ENCODE peak calls at places on chromosomes 3 and 15, in eight cellular contexts. Q, B, N, E, R, K, A and H are unnamed samples.

GRCh38 chr15:83503595-83504364 is 56.6 kb downstream of the SH3GL3 start:
- DNase-seq in Q (no peak), B (no peak), N (no peak), E (no peak), R (no peak), K (no peak), A (no peak), H (no peak)

GRCh38 chr15:53811530-53811929 is 52.1 kb upstream of the WDR72 start:
- DNase-seq in Q (no peak), B (no peak), N (no peak), E (no peak), R (no peak), K (no peak), A (peak), H (no peak)

GRCh38 chr3:182609575-182610156 is 183.6 kb upstream of the ATP11B start:
- DNase-seq in Q (peak), B (peak), N (no peak), E (no peak), R (no peak), K (peak), A (no peak), H (no peak)

GRCh38 chr3:20041197-20041780 is 1.0 kb downstream of the KAT2B start:
- DNase-seq in Q (peak), B (peak), N (peak), E (peak), R (peak), K (peak), A (peak), H (peak)

GRCh38 chr3:115100172-115100571 is 46.9 kb downstream of the ZBTB20 start:
- DNase-seq in Q (no peak), B (peak), N (peak), E (no peak), R (no peak), K (no peak), A (peak), H (no peak)

GRCh38 chr3:150890831-150891230 is 14.4 kb downstream of the MINDY4B start:
- DNase-seq in Q (no peak), B (no peak), N (no peak), E (no peak), R (no peak), K (no peak), A (no peak), H (no peak)

GRCh38 chr3:11059090-11059798 is 66.7 kb downstream of the SLC6A1 start:
- DNase-seq in Q (no peak), B (peak), N (peak), E (no peak), R (peak), K (no peak), A (peak), H (peak)

GRCh38 chr3:153163349-153164008 is 1.5 kb downstream of the RAP2B start:
- DNase-seq in Q (no peak), B (no peak), N (no peak), E (no peak), R (no peak), K (no peak), A (peak), H (no peak)

GRCh38 chr3:42476225-42477160 is 25.9 kb upstream of the VIPR1 start:
- DNase-seq in Q (peak), B (peak), N (no peak), E (peak), R (no peak), K (peak), A (no peak), H (no peak)

GRCh38 chr3:45573591-45573990 is 21.0 kb upstream of the LIMD1 start:
- DNase-seq in Q (no peak), B (no peak), N (no peak), E (no peak), R (no peak), K (no peak), A (no peak), H (no peak)

GRCh38 chr15:45132844-45133560 is 3.2 kb downstream of the DUOX1 start:
- DNase-seq in Q (no peak), B (no peak), N (no peak), E (no peak), R (no peak), K (no peak), A (no peak), H (no peak)

GRCh38 chr15:22866066-22866465 is 27.6 kb downstream of the NIPA2 start:
- DNase-seq in Q (no peak), B (no peak), N (peak), E (no peak), R (no peak), K (no peak), A (peak), H (no peak)

GRCh38 chr3:121661376-121661775 is 673 bp upstream of the HCLS1 start:
- DNase-seq in Q (no peak), B (no peak), N (no peak), E (no peak), R (no peak), K (no peak), A (peak), H (no peak)

GRCh38 chr3:162684260-162684659 is 1187.7 kb downstream of the OTOL1 start:
- DNase-seq in Q (no peak), B (no peak), N (no peak), E (no peak), R (no peak), K (no peak), A (no peak), H (no peak)

GRCh38 chr15:60932051-60932915 is 296.8 kb downstream of the RORA start:
- DNase-seq in Q (no peak), B (no peak), N (no peak), E (no peak), R (peak), K (no peak), A (peak), H (no peak)
- TF ChIP-seq CTCF in Q (no peak), B (no peak), N (peak), E (no peak), R (peak), K (peak), A (no peak), H (no peak)

GRCh38 chr3:64685331-64685799 is 2.4 kb downstream of the ADAMTS9 start:
- DNase-seq in Q (peak), B (peak), N (no peak), E (no peak), R (no peak), K (peak), A (no peak), H (no peak)

GRCh38 chr3:64685800-64686445 is 1.9 kb downstream of the ADAMTS9 start:
- DNase-seq in Q (peak), B (peak), N (peak), E (peak), R (peak), K (peak), A (no peak), H (peak)

GRCh38 chr3:64686446-64686908 is 1.3 kb downstream of the ADAMTS9 start:
- DNase-seq in Q (no peak), B (peak), N (peak), E (no peak), R (peak), K (peak), A (no peak), H (no peak)

GRCh38 chr3:64687381-64687780 is 419 bp downstream of the ADAMTS9 start:
- DNase-seq in Q (no peak), B (peak), N (no peak), E (peak), R (no peak), K (no peak), A (no peak), H (no peak)

DNA sequence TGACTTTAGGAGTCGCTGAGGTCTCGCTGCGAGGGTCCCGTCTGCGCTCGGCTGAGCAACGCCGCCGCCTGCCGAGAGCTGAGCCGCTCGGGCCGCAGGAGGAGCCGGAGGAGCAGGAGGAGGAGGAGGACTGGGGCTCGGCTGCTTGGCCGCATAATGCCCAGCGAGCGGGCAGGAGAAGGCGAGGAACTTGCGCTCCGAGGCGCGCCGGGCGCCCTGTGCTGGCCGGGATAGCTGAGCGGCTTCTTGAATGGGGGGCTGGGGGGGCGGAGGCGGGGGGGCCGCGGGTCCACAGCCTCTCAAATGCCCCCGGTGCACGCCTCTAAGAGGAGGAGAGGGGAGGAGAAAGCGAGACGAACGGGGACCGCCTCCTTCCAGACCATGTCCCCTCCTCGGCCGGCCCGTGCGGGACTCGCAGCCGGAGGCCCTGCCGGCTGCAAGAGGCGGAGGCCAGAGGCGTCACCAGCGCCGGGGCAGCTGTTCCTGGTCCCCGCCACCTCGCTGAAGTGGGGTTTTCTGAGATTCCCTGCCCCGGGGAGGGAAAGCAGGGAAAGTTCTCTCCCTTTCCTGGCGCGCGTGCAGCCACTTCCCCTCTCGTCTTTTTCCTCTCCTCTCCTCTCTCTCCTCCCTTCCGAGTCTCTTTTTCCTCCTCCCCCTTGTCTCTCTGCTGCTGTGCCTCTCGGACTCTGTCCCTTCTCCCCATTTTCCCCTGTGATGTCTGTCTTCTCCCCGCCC is at the start of gene ADAMTS9:
- DNase-seq in Q (peak), B (peak), N (peak), E (peak), R (peak), K (peak), A (no peak), H (peak)
- TF ChIP-seq CTCF in Q (no peak), B (no peak), N (no peak), E (no peak), R (no peak), K (no peak), A (no peak), H (no peak)

GRCh38 chr3:177816667-177817208 is 619.5 kb upstream of the TBL1XR1 start:
- DNase-seq in Q (no peak), B (no peak), N (peak), E (no peak), R (no peak), K (no peak), A (peak), H (no peak)
- TF ChIP-seq CTCF in Q (no peak), B (no peak), N (no peak), E (no peak), R (peak), K (no peak), A (no peak), H (peak)

GRCh38 chr3:52057806-52058099 is 1.4 kb upstream of the DUSP7 start:
- DNase-seq in Q (no peak), B (no peak), N (no peak), E (no peak), R (no peak), K (no peak), A (no peak), H (no peak)

GRCh38 chr3:52056521-52056967 is at the start of gene DUSP7:
- DNase-seq in Q (peak), B (peak), N (no peak), E (peak), R (peak), K (peak), A (peak), H (peak)

GRCh38 chr3:52055537-52056351 is 627 bp downstream of the DUSP7 start:
- DNase-seq in Q (peak), B (peak), N (no peak), E (no peak), R (no peak), K (peak), A (peak), H (no peak)

GRCh38 chr3:52058111-52058510 is 1.7 kb upstream of the DUSP7 start:
- DNase-seq in Q (no peak), B (no peak), N (no peak), E (no peak), R (no peak), K (no peak), A (peak), H (no peak)

DNA sequence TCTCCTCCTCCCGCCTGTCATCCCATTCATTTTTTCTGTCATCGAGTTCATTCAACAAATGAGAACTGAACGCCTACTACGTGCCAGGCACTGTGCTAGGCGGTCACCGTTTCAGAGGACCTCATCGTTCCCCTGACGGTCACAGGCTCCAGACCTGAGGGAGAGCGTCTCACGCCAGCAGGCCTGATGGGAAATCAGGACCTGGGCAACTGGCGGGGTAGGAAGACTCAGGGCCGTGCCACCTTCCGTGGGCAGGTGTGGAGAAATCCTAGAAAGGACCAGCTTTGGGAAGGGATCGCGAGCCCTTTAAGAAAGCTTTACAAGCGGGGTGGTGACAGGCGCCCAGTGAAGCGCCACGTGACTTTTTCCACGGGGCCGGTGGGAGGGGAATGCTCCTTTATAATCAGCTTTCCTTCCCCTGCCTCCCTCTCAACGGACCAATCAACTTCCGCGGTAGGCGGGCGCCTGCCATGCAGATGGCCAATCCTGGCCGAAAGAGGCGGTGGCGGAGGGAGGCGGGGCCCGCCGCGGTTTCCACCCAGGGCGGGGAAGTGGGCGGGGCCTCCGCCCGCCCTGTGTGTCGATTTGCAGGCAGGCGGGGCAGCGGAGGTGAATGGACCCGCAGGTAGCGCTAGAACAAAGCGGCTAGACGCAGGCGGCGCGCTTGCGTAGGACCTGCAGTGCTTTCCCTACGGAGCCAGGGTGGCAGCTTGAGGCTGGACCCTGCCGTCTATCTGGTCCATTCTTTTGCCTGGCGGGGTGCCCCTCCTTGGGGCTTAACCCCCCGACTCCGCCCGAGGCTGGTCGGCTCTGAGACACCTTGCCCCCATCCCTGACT is 816 bp upstream of the DUSP7 start:
- DNase-seq in Q (peak), B (peak), N (peak), E (peak), R (peak), K (peak), A (peak), H (peak)
- TF ChIP-seq CTCF in Q (no peak), B (no peak), N (no peak), E (no peak), R (no peak), K (no peak), A (no peak), H (no peak)

GRCh38 chr3:70990723-70991122 is 592.8 kb downstream of the FOXP1 start:
- DNase-seq in Q (no peak), B (no peak), N (no peak), E (no peak), R (no peak), K (no peak), A (peak), H (no peak)
- TF ChIP-seq CTCF in Q (no peak), B (no peak), N (no peak), E (no peak), R (no peak), K (no peak), A (no peak), H (no peak)

DNA sequence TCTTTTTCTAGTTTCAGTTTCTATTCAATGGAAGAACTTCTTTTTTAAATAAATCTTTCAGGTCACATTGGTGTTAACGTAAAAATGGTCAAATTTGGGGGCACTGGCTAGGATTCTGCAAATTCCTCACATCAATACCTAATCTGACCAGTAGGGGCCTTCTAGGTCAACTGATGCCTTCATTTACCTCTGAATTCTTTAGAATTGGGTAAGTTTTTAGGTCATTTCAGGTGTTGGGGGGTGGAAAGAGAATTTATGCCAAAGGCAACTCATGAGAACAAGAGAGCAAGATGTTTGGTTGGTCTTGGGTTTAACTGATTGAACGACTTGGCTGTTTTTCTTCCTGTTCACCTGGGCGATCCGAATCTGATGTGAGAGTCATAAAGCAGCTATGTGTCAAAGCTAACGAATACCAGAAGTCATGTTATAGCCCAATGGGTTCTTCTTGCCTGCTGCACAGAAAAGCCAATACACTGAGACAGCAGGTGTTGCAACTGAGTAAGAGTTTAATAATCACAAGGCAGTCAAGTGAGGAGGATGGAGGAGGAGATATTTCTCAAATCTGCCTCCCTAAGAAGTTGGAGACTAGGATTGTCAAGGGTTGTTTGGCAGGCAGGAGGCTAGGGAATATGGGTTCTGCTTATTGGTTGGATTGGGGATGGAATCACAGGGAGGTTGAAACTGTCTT is 15.3 kb downstream of the LRRC49 start:
- DNase-seq in Q (no peak), B (no peak), N (no peak), E (no peak), R (no peak), K (no peak), A (no peak), H (no peak)
- TF ChIP-seq CTCF in Q (no peak), B (no peak), N (peak), E (no peak), R (no peak), K (peak), A (peak), H (peak)

DNA sequence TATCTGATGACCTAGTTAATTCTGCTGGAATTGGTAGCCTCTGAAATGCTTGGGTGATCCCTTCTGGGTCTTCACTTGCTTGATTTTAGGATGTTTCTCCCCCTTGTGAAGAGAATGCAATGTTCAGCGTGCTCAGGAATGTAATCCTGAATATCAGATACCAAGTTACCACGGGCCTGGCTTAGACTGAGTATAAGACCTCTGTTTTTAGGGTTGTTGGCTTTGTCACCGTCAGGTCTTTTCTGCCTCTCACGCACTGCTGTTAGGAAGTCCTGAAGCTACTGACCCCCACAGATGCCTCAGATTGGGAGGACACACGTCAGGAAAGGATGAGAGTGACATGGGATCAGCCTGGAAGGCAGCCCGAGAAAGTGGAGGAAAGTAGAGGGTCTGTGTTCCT is 198.5 kb downstream of the CDIN1 start:
- DNase-seq in Q (no peak), B (no peak), N (no peak), E (no peak), R (no peak), K (no peak), A (no peak), H (no peak)
- TF ChIP-seq CTCF in Q (no peak), B (no peak), N (no peak), E (no peak), R (no peak), K (no peak), A (no peak), H (no peak)

DNA sequence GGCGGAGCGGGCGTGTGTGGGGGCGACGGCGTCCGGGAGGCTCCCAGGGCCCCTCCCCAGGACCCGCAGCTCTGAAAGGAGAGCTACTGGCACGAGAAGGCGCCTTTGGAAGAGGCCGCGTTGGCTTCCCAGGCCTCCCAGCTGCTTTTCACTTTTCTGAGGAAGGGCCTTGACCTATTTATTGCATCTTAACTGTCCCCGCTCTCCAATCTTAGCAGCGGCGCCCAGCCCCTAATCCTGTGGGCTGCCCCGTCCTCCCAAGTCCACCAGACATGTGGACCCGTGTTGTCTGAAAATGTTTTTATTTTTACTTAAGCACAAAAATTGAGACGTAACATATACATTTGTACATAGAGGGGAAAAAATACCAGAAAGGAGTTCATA is 481 bp upstream of the ULK3 start:
- DNase-seq in Q (no peak), B (no peak), N (no peak), E (no peak), R (no peak), K (no peak), A (no peak), H (no peak)
- TF ChIP-seq CTCF in Q (no peak), B (no peak), N (no peak), E (no peak), R (peak), K (no peak), A (no peak), H (no peak)